ENCODE peak calls at places on chromosomes 7 and 10, in ten cellular contexts. One of them, this sample, is unnamed.
A peak's percentile ranks its signal among the peaks of the same experiment; 100 is the strongest.

GRCh38 chr7:107501593-107501992 is 31.7 kb downstream of the GPR22 start:
- DNase-seq in H9: no peak
- DNase-seq in gastrocnemius medialis: no peak
- DNase-seq in upper lobe of right lung: no peak
- DNase-seq in esophagus squamous epithelium: no peak
- DNase-seq in psoas muscle: no peak
- DNase-seq in prostate gland: no peak
- DNase-seq in left ventricle myocardium inferior: no peak
- DNase-seq in GM23248: peak; percentile 55
- DNase-seq in IMR-90: peak; percentile 41
- DNase-seq in this sample: no peak

GRCh38 chr10:59283456-59284082 is 78.8 kb downstream of the FAM13C start:
- DNase-seq in H9: no peak
- DNase-seq in gastrocnemius medialis: peak; percentile 71
- DNase-seq in upper lobe of right lung: no peak
- DNase-seq in esophagus squamous epithelium: no peak
- DNase-seq in psoas muscle: peak; percentile 18
- DNase-seq in prostate gland: no peak
- DNase-seq in left ventricle myocardium inferior: no peak
- DNase-seq in GM23248: no peak
- DNase-seq in IMR-90: peak; percentile 7
- DNase-seq in this sample: no peak

GRCh38 chr10:119737827-119738226 is 12.0 kb downstream of the INPP5F start:
- DNase-seq in H9: no peak
- DNase-seq in gastrocnemius medialis: peak; percentile 30
- DNase-seq in upper lobe of right lung: no peak
- DNase-seq in esophagus squamous epithelium: no peak
- DNase-seq in psoas muscle: no peak
- DNase-seq in prostate gland: no peak
- DNase-seq in left ventricle myocardium inferior: no peak
- DNase-seq in GM23248: peak; percentile 88
- DNase-seq in IMR-90: peak; percentile 88
- DNase-seq in this sample: peak; percentile 46

GRCh38 chr7:28701731-28702130 is 256.4 kb downstream of the TRIL start:
- DNase-seq in H9: no peak
- DNase-seq in gastrocnemius medialis: no peak
- DNase-seq in upper lobe of right lung: no peak
- DNase-seq in esophagus squamous epithelium: no peak
- DNase-seq in psoas muscle: no peak
- DNase-seq in prostate gland: no peak
- DNase-seq in left ventricle myocardium inferior: no peak
- DNase-seq in GM23248: peak; percentile 49
- DNase-seq in IMR-90: no peak
- DNase-seq in this sample: no peak

GRCh38 chr10:78434886-78435285 is 401.2 kb downstream of the RPS24 start:
- DNase-seq in H9: no peak
- DNase-seq in gastrocnemius medialis: no peak
- DNase-seq in upper lobe of right lung: no peak
- DNase-seq in esophagus squamous epithelium: no peak
- DNase-seq in psoas muscle: no peak
- DNase-seq in prostate gland: no peak
- DNase-seq in left ventricle myocardium inferior: no peak
- DNase-seq in GM23248: no peak
- DNase-seq in IMR-90: no peak
- DNase-seq in this sample: no peak

GRCh38 chr7:100119701-100120517 is 475 bp downstream of the CNPY4 start:
- DNase-seq in H9: peak; percentile 76
- DNase-seq in gastrocnemius medialis: peak; percentile 63
- DNase-seq in upper lobe of right lung: no peak
- DNase-seq in esophagus squamous epithelium: no peak
- DNase-seq in psoas muscle: peak; percentile 68
- DNase-seq in prostate gland: peak; percentile 45
- DNase-seq in left ventricle myocardium inferior: peak; percentile 60
- DNase-seq in GM23248: peak; percentile 83
- DNase-seq in IMR-90: peak; percentile 58
- DNase-seq in this sample: peak; percentile 81

GRCh38 chr7:56199639-56200038 is 83.4 kb upstream of the NUPR2 start:
- DNase-seq in H9: no peak
- DNase-seq in gastrocnemius medialis: no peak
- DNase-seq in upper lobe of right lung: no peak
- DNase-seq in esophagus squamous epithelium: no peak
- DNase-seq in psoas muscle: no peak
- DNase-seq in prostate gland: no peak
- DNase-seq in left ventricle myocardium inferior: no peak
- DNase-seq in GM23248: no peak
- DNase-seq in IMR-90: no peak
- DNase-seq in this sample: no peak

GRCh38 chr10:20897146-20897834 is at the start of gene NEBL:
- DNase-seq in H9: no peak
- DNase-seq in gastrocnemius medialis: no peak
- DNase-seq in upper lobe of right lung: no peak
- DNase-seq in esophagus squamous epithelium: no peak
- DNase-seq in psoas muscle: no peak
- DNase-seq in prostate gland: no peak
- DNase-seq in left ventricle myocardium inferior: peak; percentile 29
- DNase-seq in GM23248: no peak
- DNase-seq in IMR-90: no peak
- DNase-seq in this sample: no peak

GRCh38 chr7:37208528-37208927 is 240.1 kb downstream of the ELMO1 start:
- DNase-seq in H9: peak; percentile 44
- DNase-seq in gastrocnemius medialis: peak; percentile 74
- DNase-seq in upper lobe of right lung: no peak
- DNase-seq in esophagus squamous epithelium: peak; percentile 5
- DNase-seq in psoas muscle: peak; percentile 60
- DNase-seq in prostate gland: peak; percentile 30
- DNase-seq in left ventricle myocardium inferior: peak; percentile 44
- DNase-seq in GM23248: peak; percentile 33
- DNase-seq in IMR-90: peak; percentile 62
- DNase-seq in this sample: peak; percentile 86

GRCh38 chr7:45143616-45144015 is 14.0 kb upstream of the RAMP3 start:
- DNase-seq in H9: no peak
- DNase-seq in gastrocnemius medialis: no peak
- DNase-seq in upper lobe of right lung: no peak
- DNase-seq in esophagus squamous epithelium: no peak
- DNase-seq in psoas muscle: no peak
- DNase-seq in prostate gland: no peak
- DNase-seq in left ventricle myocardium inferior: no peak
- DNase-seq in GM23248: peak; percentile 88
- DNase-seq in IMR-90: peak; percentile 54
- DNase-seq in this sample: no peak

GRCh38 chr10:21160116-21160515 is 263.0 kb upstream of the NEBL start:
- DNase-seq in H9: no peak
- DNase-seq in gastrocnemius medialis: no peak
- DNase-seq in upper lobe of right lung: peak; percentile 69
- DNase-seq in esophagus squamous epithelium: no peak
- DNase-seq in psoas muscle: no peak
- DNase-seq in prostate gland: no peak
- DNase-seq in left ventricle myocardium inferior: no peak
- DNase-seq in GM23248: no peak
- DNase-seq in IMR-90: no peak
- DNase-seq in this sample: no peak

GRCh38 chr10:84265378-84265777 is 20.5 kb downstream of the RGR start:
- DNase-seq in H9: no peak
- DNase-seq in gastrocnemius medialis: no peak
- DNase-seq in upper lobe of right lung: no peak
- DNase-seq in esophagus squamous epithelium: no peak
- DNase-seq in psoas muscle: no peak
- DNase-seq in prostate gland: no peak
- DNase-seq in left ventricle myocardium inferior: no peak
- DNase-seq in GM23248: no peak
- DNase-seq in IMR-90: no peak
- DNase-seq in this sample: no peak

GRCh38 chr7:31076641-31077310 is 24.7 kb downstream of the ADCYAP1R1 start:
- DNase-seq in H9: no peak
- DNase-seq in gastrocnemius medialis: no peak
- DNase-seq in upper lobe of right lung: peak; percentile 40
- DNase-seq in esophagus squamous epithelium: no peak
- DNase-seq in psoas muscle: no peak
- DNase-seq in prostate gland: no peak
- DNase-seq in left ventricle myocardium inferior: peak; percentile 20
- DNase-seq in GM23248: no peak
- DNase-seq in IMR-90: no peak
- DNase-seq in this sample: no peak

GRCh38 chr10:64430690-64431323 is 909.6 kb downstream of the REEP3 start:
- DNase-seq in H9: peak; percentile 80
- DNase-seq in gastrocnemius medialis: no peak
- DNase-seq in upper lobe of right lung: no peak
- DNase-seq in esophagus squamous epithelium: no peak
- DNase-seq in psoas muscle: no peak
- DNase-seq in prostate gland: no peak
- DNase-seq in left ventricle myocardium inferior: no peak
- DNase-seq in GM23248: no peak
- DNase-seq in IMR-90: no peak
- DNase-seq in this sample: no peak

GRCh38 chr10:71302874-71303568 is 16.0 kb upstream of the SLC29A3 start:
- DNase-seq in H9: no peak
- DNase-seq in gastrocnemius medialis: no peak
- DNase-seq in upper lobe of right lung: no peak
- DNase-seq in esophagus squamous epithelium: no peak
- DNase-seq in psoas muscle: no peak
- DNase-seq in prostate gland: no peak
- DNase-seq in left ventricle myocardium inferior: no peak
- DNase-seq in GM23248: peak; percentile 69
- DNase-seq in IMR-90: peak; percentile 61
- DNase-seq in this sample: no peak

GRCh38 chr10:117107280-117107679 is 30.8 kb downstream of the VAX1 start:
- DNase-seq in H9: no peak
- DNase-seq in gastrocnemius medialis: no peak
- DNase-seq in upper lobe of right lung: no peak
- DNase-seq in esophagus squamous epithelium: no peak
- DNase-seq in psoas muscle: no peak
- DNase-seq in prostate gland: no peak
- DNase-seq in left ventricle myocardium inferior: no peak
- DNase-seq in GM23248: no peak
- DNase-seq in IMR-90: no peak
- DNase-seq in this sample: no peak

GRCh38 chr7:73351447-73352167 is 23.6 kb downstream of the FKBP6 start:
- DNase-seq in H9: no peak
- DNase-seq in gastrocnemius medialis: no peak
- DNase-seq in upper lobe of right lung: no peak
- DNase-seq in esophagus squamous epithelium: no peak
- DNase-seq in psoas muscle: no peak
- DNase-seq in prostate gland: no peak
- DNase-seq in left ventricle myocardium inferior: no peak
- DNase-seq in GM23248: no peak
- DNase-seq in IMR-90: no peak
- DNase-seq in this sample: no peak

GRCh38 chr10:48698971-48699627 is 14.4 kb downstream of the WDFY4 start:
- DNase-seq in H9: no peak
- DNase-seq in gastrocnemius medialis: no peak
- DNase-seq in upper lobe of right lung: no peak
- DNase-seq in esophagus squamous epithelium: no peak
- DNase-seq in psoas muscle: no peak
- DNase-seq in prostate gland: no peak
- DNase-seq in left ventricle myocardium inferior: no peak
- DNase-seq in GM23248: no peak
- DNase-seq in IMR-90: no peak
- DNase-seq in this sample: no peak
- H3K4me1 ChIP-seq in H9: no peaks in the 10 kb centered on the region
- H3K4me1 ChIP-seq in gastrocnemius medialis: no peaks in the 10 kb centered on the region
- H3K4me1 ChIP-seq in upper lobe of right lung: peaks cover 4% of the 10 kb centered on the region
- H3K4me1 ChIP-seq in esophagus squamous epithelium: no peaks in the 10 kb centered on the region
- H3K4me1 ChIP-seq in psoas muscle: no peaks in the 10 kb centered on the region
- H3K4me1 ChIP-seq in prostate gland: no peaks in the 10 kb centered on the region
- H3K4me1 ChIP-seq in left ventricle myocardium inferior: peaks cover 9% of the 10 kb centered on the region
- H3K4me1 ChIP-seq in GM23248: no peaks in the 10 kb centered on the region
- H3K4me1 ChIP-seq in IMR-90: no peaks in the 10 kb centered on the region
- H3K4me1 ChIP-seq in this sample: no peaks in the 10 kb centered on the region

DNA sequence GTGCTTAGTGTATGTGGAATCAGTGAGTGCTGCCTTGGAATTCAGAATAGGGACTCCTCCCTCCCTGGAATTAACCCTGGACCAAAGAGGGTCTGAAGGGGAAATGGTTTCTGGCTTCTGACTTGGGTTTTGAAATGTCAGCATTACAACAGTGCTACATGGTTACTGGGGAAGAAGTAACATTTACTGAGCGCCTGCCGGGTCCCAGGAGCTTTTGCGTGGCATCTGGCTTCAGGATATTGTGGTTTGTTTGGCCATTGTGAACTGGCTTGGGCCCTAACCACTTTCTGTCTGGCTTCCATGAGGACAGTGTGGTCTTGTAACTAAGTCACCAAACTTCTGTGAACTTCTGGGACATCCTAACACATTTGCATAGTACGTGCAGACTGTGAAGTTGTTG is 21.3 kb downstream of the TSPAN15 start:
- DNase-seq in H9: no peak
- DNase-seq in gastrocnemius medialis: no peak
- DNase-seq in upper lobe of right lung: no peak
- DNase-seq in esophagus squamous epithelium: no peak
- DNase-seq in psoas muscle: no peak
- DNase-seq in prostate gland: no peak
- DNase-seq in left ventricle myocardium inferior: no peak
- DNase-seq in GM23248: no peak
- DNase-seq in IMR-90: no peak
- DNase-seq in this sample: no peak
- H3K4me1 ChIP-seq in H9: peaks cover 3% of the 10 kb centered on the region
- H3K4me1 ChIP-seq in gastrocnemius medialis: peaks cover 53% of the 10 kb centered on the region
- H3K4me1 ChIP-seq in upper lobe of right lung: peaks cover 36% of the 10 kb centered on the region
- H3K4me1 ChIP-seq in esophagus squamous epithelium: peaks cover 29% of the 10 kb centered on the region
- H3K4me1 ChIP-seq in psoas muscle: peaks cover 60% of the 10 kb centered on the region
- H3K4me1 ChIP-seq in prostate gland: no peaks in the 10 kb centered on the region
- H3K4me1 ChIP-seq in left ventricle myocardium inferior: peaks cover 75% of the 10 kb centered on the region
- H3K4me1 ChIP-seq in GM23248: peaks cover 11% of the 10 kb centered on the region
- H3K4me1 ChIP-seq in IMR-90: peaks cover 8% of the 10 kb centered on the region
- H3K4me1 ChIP-seq in this sample: peaks cover 29% of the 10 kb centered on the region

GRCh38 chr10:600876-601275 is 88.6 kb downstream of the DIP2C start:
- DNase-seq in H9: no peak
- DNase-seq in gastrocnemius medialis: no peak
- DNase-seq in upper lobe of right lung: peak; percentile 72
- DNase-seq in esophagus squamous epithelium: no peak
- DNase-seq in psoas muscle: no peak
- DNase-seq in prostate gland: peak; percentile 32
- DNase-seq in left ventricle myocardium inferior: no peak
- DNase-seq in GM23248: no peak
- DNase-seq in IMR-90: no peak
- DNase-seq in this sample: no peak
- H3K4me1 ChIP-seq in H9: no peaks in the 10 kb centered on the region
- H3K4me1 ChIP-seq in gastrocnemius medialis: peaks cover 32% of the 10 kb centered on the region
- H3K4me1 ChIP-seq in upper lobe of right lung: peaks cover 15% of the 10 kb centered on the region
- H3K4me1 ChIP-seq in esophagus squamous epithelium: peaks cover 5% of the 10 kb centered on the region
- H3K4me1 ChIP-seq in psoas muscle: peaks cover 27% of the 10 kb centered on the region
- H3K4me1 ChIP-seq in prostate gland: no peaks in the 10 kb centered on the region
- H3K4me1 ChIP-seq in left ventricle myocardium inferior: peaks cover 58% of the 10 kb centered on the region
- H3K4me1 ChIP-seq in GM23248: peaks cover 43% of the 10 kb centered on the region
- H3K4me1 ChIP-seq in IMR-90: peaks cover 50% of the 10 kb centered on the region
- H3K4me1 ChIP-seq in this sample: peaks cover 12% of the 10 kb centered on the region

DNA sequence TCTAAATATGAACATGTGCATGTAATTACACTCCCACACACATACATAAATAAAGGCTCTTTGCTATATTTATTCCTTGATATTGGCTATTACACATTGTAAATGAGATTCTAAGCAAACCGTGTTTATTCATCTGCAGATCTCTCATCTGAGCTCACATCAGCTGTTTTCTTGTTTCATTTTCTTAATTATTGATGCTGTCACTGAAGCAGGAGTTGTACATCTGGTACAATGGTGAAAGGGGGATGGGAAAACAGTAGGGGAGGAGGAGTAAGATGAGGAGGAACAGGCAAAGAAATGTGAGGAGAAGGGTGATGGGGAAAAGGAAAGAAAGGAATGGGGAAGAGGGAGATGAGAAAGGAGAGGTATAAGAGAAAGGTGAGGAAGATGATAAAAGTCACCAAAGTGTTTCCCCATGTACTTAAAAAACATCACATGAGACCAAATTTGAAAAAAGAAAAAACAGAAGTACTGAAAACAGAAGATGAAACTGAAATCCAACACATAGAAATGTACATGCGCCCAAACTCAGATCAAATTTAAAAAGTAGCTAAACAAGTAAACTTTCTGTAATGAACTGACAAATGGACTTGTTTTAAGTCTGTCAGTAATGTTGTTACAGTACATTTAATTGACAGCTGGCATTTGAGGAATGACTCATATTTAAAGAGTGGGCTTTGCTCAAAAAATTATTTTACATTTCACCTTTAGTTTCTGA is 472.2 kb downstream of the ARL4A start:
- DNase-seq in H9: no peak
- DNase-seq in gastrocnemius medialis: no peak
- DNase-seq in upper lobe of right lung: no peak
- DNase-seq in esophagus squamous epithelium: no peak
- DNase-seq in psoas muscle: no peak
- DNase-seq in prostate gland: no peak
- DNase-seq in left ventricle myocardium inferior: no peak
- DNase-seq in GM23248: no peak
- DNase-seq in IMR-90: no peak
- DNase-seq in this sample: no peak
- H3K4me1 ChIP-seq in H9: no peaks in the 10 kb centered on the region
- H3K4me1 ChIP-seq in gastrocnemius medialis: no peaks in the 10 kb centered on the region
- H3K4me1 ChIP-seq in upper lobe of right lung: no peaks in the 10 kb centered on the region
- H3K4me1 ChIP-seq in esophagus squamous epithelium: no peaks in the 10 kb centered on the region
- H3K4me1 ChIP-seq in psoas muscle: no peaks in the 10 kb centered on the region
- H3K4me1 ChIP-seq in prostate gland: no peaks in the 10 kb centered on the region
- H3K4me1 ChIP-seq in left ventricle myocardium inferior: no peaks in the 10 kb centered on the region
- H3K4me1 ChIP-seq in GM23248: no peaks in the 10 kb centered on the region
- H3K4me1 ChIP-seq in IMR-90: no peaks in the 10 kb centered on the region
- H3K4me1 ChIP-seq in this sample: no peaks in the 10 kb centered on the region